ENCODE peak calls at places on chromosomes 11 and 22, in six cellular contexts. One of them, this sample, is unnamed.

GRCh38 chr11:32385998-32386397 is 49.3 kb downstream of the WT1 start:
- DNase-seq in heart right ventricle: no peak
- DNase-seq in OCI-LY7: no peak
- DNase-seq in mesenchymal stem cell: peak
- DNase-seq in adrenal gland: peak
- DNase-seq in neuronal stem cell: peak
- DNase-seq in this sample: no peak

GRCh38 chr11:76041208-76041607 is 165.1 kb downstream of the WNT11 start:
- DNase-seq in heart right ventricle: no peak
- DNase-seq in OCI-LY7: no peak
- DNase-seq in mesenchymal stem cell: no peak
- DNase-seq in adrenal gland: no peak
- DNase-seq in neuronal stem cell: no peak
- DNase-seq in this sample: no peak

GRCh38 chr11:68145120-68145866 is 24.1 kb upstream of the CHKA start:
- DNase-seq in heart right ventricle: no peak
- DNase-seq in OCI-LY7: no peak
- DNase-seq in mesenchymal stem cell: no peak
- DNase-seq in adrenal gland: peak
- DNase-seq in neuronal stem cell: no peak
- DNase-seq in this sample: no peak

GRCh38 chr22:33302049-33302545 is 243.9 kb upstream of the SYN3 start:
- DNase-seq in heart right ventricle: peak
- DNase-seq in OCI-LY7: peak
- DNase-seq in mesenchymal stem cell: peak
- DNase-seq in adrenal gland: peak
- DNase-seq in neuronal stem cell: peak
- DNase-seq in this sample: no peak

GRCh38 chr11:122077459-122077858 is 38.6 kb downstream of the BLID start:
- DNase-seq in heart right ventricle: no peak
- DNase-seq in OCI-LY7: no peak
- DNase-seq in mesenchymal stem cell: no peak
- DNase-seq in adrenal gland: no peak
- DNase-seq in neuronal stem cell: no peak
- DNase-seq in this sample: no peak

GRCh38 chr11:90851196-90851595 is 628.3 kb upstream of the CHORDC1 start:
- DNase-seq in heart right ventricle: no peak
- DNase-seq in OCI-LY7: no peak
- DNase-seq in mesenchymal stem cell: no peak
- DNase-seq in adrenal gland: no peak
- DNase-seq in neuronal stem cell: no peak
- DNase-seq in this sample: no peak

GRCh38 chr22:31603081-31603525 is 58.9 kb downstream of the PISD start:
- DNase-seq in heart right ventricle: no peak
- DNase-seq in OCI-LY7: no peak
- DNase-seq in mesenchymal stem cell: no peak
- DNase-seq in adrenal gland: no peak
- DNase-seq in neuronal stem cell: no peak
- DNase-seq in this sample: no peak

GRCh38 chr11:35289821-35290220 is 129.5 kb downstream of the SLC1A2 start:
- DNase-seq in heart right ventricle: no peak
- DNase-seq in OCI-LY7: no peak
- DNase-seq in mesenchymal stem cell: peak
- DNase-seq in adrenal gland: no peak
- DNase-seq in neuronal stem cell: no peak
- DNase-seq in this sample: no peak

GRCh38 chr11:11569936-11570491 is 51.8 kb downstream of the GALNT18 start:
- DNase-seq in heart right ventricle: peak
- DNase-seq in OCI-LY7: no peak
- DNase-seq in mesenchymal stem cell: no peak
- DNase-seq in adrenal gland: peak
- DNase-seq in neuronal stem cell: no peak
- DNase-seq in this sample: peak

GRCh38 chr22:17562906-17563870 is at the start of gene SLC25A18:
- DNase-seq in heart right ventricle: peak
- DNase-seq in OCI-LY7: no peak
- DNase-seq in mesenchymal stem cell: peak
- DNase-seq in adrenal gland: peak
- DNase-seq in neuronal stem cell: peak
- DNase-seq in this sample: no peak

GRCh38 chr11:84795698-84796097 is 831.4 kb downstream of the DLG2 start:
- DNase-seq in heart right ventricle: no peak
- DNase-seq in OCI-LY7: no peak
- DNase-seq in mesenchymal stem cell: no peak
- DNase-seq in adrenal gland: no peak
- DNase-seq in neuronal stem cell: no peak
- DNase-seq in this sample: no peak

GRCh38 chr11:28535677-28536076 is 427.5 kb downstream of the METTL15 start:
- DNase-seq in heart right ventricle: no peak
- DNase-seq in OCI-LY7: no peak
- DNase-seq in mesenchymal stem cell: no peak
- DNase-seq in adrenal gland: no peak
- DNase-seq in neuronal stem cell: no peak
- DNase-seq in this sample: no peak

GRCh38 chr22:37211075-37211852 is 1.0 kb downstream of the SSTR3 start:
- DNase-seq in heart right ventricle: no peak
- DNase-seq in OCI-LY7: no peak
- DNase-seq in mesenchymal stem cell: no peak
- DNase-seq in adrenal gland: peak
- DNase-seq in neuronal stem cell: no peak
- DNase-seq in this sample: no peak

GRCh38 chr22:18023509-18024275 is 669 bp downstream of the MICAL3 start:
- DNase-seq in heart right ventricle: peak
- DNase-seq in OCI-LY7: peak
- DNase-seq in mesenchymal stem cell: peak
- DNase-seq in adrenal gland: peak
- DNase-seq in neuronal stem cell: peak
- DNase-seq in this sample: no peak

GRCh38 chr11:45105233-45105992 is 41.0 kb upstream of the PRDM11 start:
- DNase-seq in heart right ventricle: peak
- DNase-seq in OCI-LY7: peak
- DNase-seq in mesenchymal stem cell: peak
- DNase-seq in adrenal gland: peak
- DNase-seq in neuronal stem cell: peak
- DNase-seq in this sample: no peak

GRCh38 chr11:86196924-86197323 is 47.6 kb upstream of the EED start:
- DNase-seq in heart right ventricle: no peak
- DNase-seq in OCI-LY7: no peak
- DNase-seq in mesenchymal stem cell: no peak
- DNase-seq in adrenal gland: no peak
- DNase-seq in neuronal stem cell: no peak
- DNase-seq in this sample: no peak

GRCh38 chr11:69691449-69691848 is 12.4 kb downstream of the FGF19 start:
- DNase-seq in heart right ventricle: no peak
- DNase-seq in OCI-LY7: no peak
- DNase-seq in mesenchymal stem cell: no peak
- DNase-seq in adrenal gland: no peak
- DNase-seq in neuronal stem cell: no peak
- DNase-seq in this sample: no peak

GRCh38 chr11:102457865-102458264 is 5.3 kb upstream of the TMEM123 start:
- DNase-seq in heart right ventricle: no peak
- DNase-seq in OCI-LY7: no peak
- DNase-seq in mesenchymal stem cell: no peak
- DNase-seq in adrenal gland: no peak
- DNase-seq in neuronal stem cell: no peak
- DNase-seq in this sample: no peak

GRCh38 chr11:62120001-62120400 is 3.8 kb upstream of the INCENP start:
- DNase-seq in heart right ventricle: no peak
- DNase-seq in OCI-LY7: no peak
- DNase-seq in mesenchymal stem cell: no peak
- DNase-seq in adrenal gland: no peak
- DNase-seq in neuronal stem cell: no peak
- DNase-seq in this sample: no peak

GRCh38 chr11:84056696-84057095 is 770.5 kb upstream of the CCDC90B start:
- DNase-seq in heart right ventricle: no peak
- DNase-seq in OCI-LY7: no peak
- DNase-seq in mesenchymal stem cell: peak
- DNase-seq in adrenal gland: no peak
- DNase-seq in neuronal stem cell: no peak
- DNase-seq in this sample: no peak

GRCh38 chr22:48500481-48501230 is 1327.0 kb downstream of the BRD1 start:
- DNase-seq in heart right ventricle: no peak
- DNase-seq in OCI-LY7: no peak
- DNase-seq in mesenchymal stem cell: no peak
- DNase-seq in adrenal gland: no peak
- DNase-seq in neuronal stem cell: no peak
- DNase-seq in this sample: no peak

GRCh38 chr22:42752912-42753311 is 32.2 kb upstream of the A4GALT start:
- DNase-seq in heart right ventricle: no peak
- DNase-seq in OCI-LY7: no peak
- DNase-seq in mesenchymal stem cell: no peak
- DNase-seq in adrenal gland: no peak
- DNase-seq in neuronal stem cell: no peak
- DNase-seq in this sample: no peak
- H3K27ac ChIP-seq in heart right ventricle: peak
- H3K27ac ChIP-seq in OCI-LY7: no peak
- H3K27ac ChIP-seq in mesenchymal stem cell: no peak
- H3K27ac ChIP-seq in adrenal gland: no peak
- H3K27ac ChIP-seq in neuronal stem cell: no peak
- H3K27ac ChIP-seq in this sample: peak

GRCh38 chr11:114133548-114134329 is 74.2 kb downstream of the ZBTB16 start:
- DNase-seq in heart right ventricle: no peak
- DNase-seq in OCI-LY7: no peak
- DNase-seq in mesenchymal stem cell: no peak
- DNase-seq in adrenal gland: no peak
- DNase-seq in neuronal stem cell: no peak
- DNase-seq in this sample: peak

GRCh38 chr11:114132427-114132826 is 72.9 kb downstream of the ZBTB16 start:
- DNase-seq in heart right ventricle: no peak
- DNase-seq in OCI-LY7: no peak
- DNase-seq in mesenchymal stem cell: no peak
- DNase-seq in adrenal gland: peak
- DNase-seq in neuronal stem cell: no peak
- DNase-seq in this sample: no peak

GRCh38 chr11:114129699-114130659 is 70.5 kb downstream of the ZBTB16 start:
- DNase-seq in heart right ventricle: no peak
- DNase-seq in OCI-LY7: no peak
- DNase-seq in mesenchymal stem cell: no peak
- DNase-seq in adrenal gland: peak
- DNase-seq in neuronal stem cell: no peak
- DNase-seq in this sample: no peak

GRCh38 chr11:114132944-114133394 is 73.5 kb downstream of the ZBTB16 start:
- DNase-seq in heart right ventricle: no peak
- DNase-seq in OCI-LY7: no peak
- DNase-seq in mesenchymal stem cell: no peak
- DNase-seq in adrenal gland: peak
- DNase-seq in neuronal stem cell: no peak
- DNase-seq in this sample: peak

GRCh38 chr11:114131366-114131963 is 72.0 kb downstream of the ZBTB16 start:
- DNase-seq in heart right ventricle: no peak
- DNase-seq in OCI-LY7: no peak
- DNase-seq in mesenchymal stem cell: peak
- DNase-seq in adrenal gland: no peak
- DNase-seq in neuronal stem cell: no peak
- DNase-seq in this sample: no peak
- H3K27ac ChIP-seq in heart right ventricle: no peak
- H3K27ac ChIP-seq in OCI-LY7: no peak
- H3K27ac ChIP-seq in mesenchymal stem cell: no peak
- H3K27ac ChIP-seq in adrenal gland: peak
- H3K27ac ChIP-seq in neuronal stem cell: no peak
- H3K27ac ChIP-seq in this sample: peak

GRCh38 chr11:4098026-4098621 is 3.5 kb downstream of the RRM1 start:
- DNase-seq in heart right ventricle: no peak
- DNase-seq in OCI-LY7: no peak
- DNase-seq in mesenchymal stem cell: no peak
- DNase-seq in adrenal gland: no peak
- DNase-seq in neuronal stem cell: no peak
- DNase-seq in this sample: no peak

GRCh38 chr11:4092031-4092430 is 2.6 kb upstream of the RRM1 start:
- DNase-seq in heart right ventricle: no peak
- DNase-seq in OCI-LY7: no peak
- DNase-seq in mesenchymal stem cell: no peak
- DNase-seq in adrenal gland: no peak
- DNase-seq in neuronal stem cell: no peak
- DNase-seq in this sample: no peak

GRCh38 chr11:4094348-4095291 is at the start of gene RRM1:
- DNase-seq in heart right ventricle: peak
- DNase-seq in OCI-LY7: peak
- DNase-seq in mesenchymal stem cell: peak
- DNase-seq in adrenal gland: peak
- DNase-seq in neuronal stem cell: peak
- DNase-seq in this sample: peak

GRCh38 chr11:4093519-4094347 is 866 bp upstream of the RRM1 start:
- DNase-seq in heart right ventricle: no peak
- DNase-seq in OCI-LY7: no peak
- DNase-seq in mesenchymal stem cell: no peak
- DNase-seq in adrenal gland: no peak
- DNase-seq in neuronal stem cell: no peak
- DNase-seq in this sample: no peak

DNA sequence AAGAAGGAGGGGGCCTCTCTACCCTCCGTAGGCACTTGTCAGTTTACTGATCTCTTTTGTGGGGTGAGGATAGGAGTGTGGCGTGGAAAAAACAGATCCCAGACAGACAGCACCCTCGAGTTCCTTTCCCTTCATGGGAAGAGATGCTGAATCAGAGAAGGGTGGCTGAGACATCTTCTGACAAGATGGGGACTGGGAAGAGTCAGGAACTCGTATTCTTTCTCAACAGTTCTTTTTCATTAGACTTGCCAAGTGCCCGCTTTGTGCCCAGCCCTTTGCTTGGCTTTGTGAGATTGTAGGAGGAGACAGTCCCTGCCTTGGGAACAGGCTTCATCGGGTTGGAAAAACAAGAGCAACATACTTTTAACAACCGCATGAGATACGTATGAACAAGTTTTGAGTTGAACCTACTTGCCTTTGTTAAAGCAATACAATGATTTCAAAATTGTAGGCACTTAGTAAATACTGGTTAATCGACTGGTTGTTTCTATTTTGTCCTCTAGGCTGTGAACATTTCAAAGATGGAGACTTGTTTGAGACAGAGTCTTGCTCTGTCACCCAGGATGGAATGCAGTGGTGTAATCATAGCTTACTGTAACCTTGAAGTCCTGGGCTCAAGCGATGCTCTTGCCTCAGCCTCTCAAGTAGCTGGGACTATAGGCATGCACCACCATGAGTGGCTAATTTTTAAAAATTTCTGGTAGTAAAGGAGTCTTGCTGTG is 1.1 kb downstream of the RRM1 start:
- DNase-seq in heart right ventricle: no peak
- DNase-seq in OCI-LY7: peak
- DNase-seq in mesenchymal stem cell: peak
- DNase-seq in adrenal gland: peak
- DNase-seq in neuronal stem cell: no peak
- DNase-seq in this sample: no peak
- H3K27ac ChIP-seq in heart right ventricle: peak
- H3K27ac ChIP-seq in OCI-LY7: peak
- H3K27ac ChIP-seq in mesenchymal stem cell: no peak
- H3K27ac ChIP-seq in adrenal gland: peak
- H3K27ac ChIP-seq in neuronal stem cell: no peak
- H3K27ac ChIP-seq in this sample: peak

DNA sequence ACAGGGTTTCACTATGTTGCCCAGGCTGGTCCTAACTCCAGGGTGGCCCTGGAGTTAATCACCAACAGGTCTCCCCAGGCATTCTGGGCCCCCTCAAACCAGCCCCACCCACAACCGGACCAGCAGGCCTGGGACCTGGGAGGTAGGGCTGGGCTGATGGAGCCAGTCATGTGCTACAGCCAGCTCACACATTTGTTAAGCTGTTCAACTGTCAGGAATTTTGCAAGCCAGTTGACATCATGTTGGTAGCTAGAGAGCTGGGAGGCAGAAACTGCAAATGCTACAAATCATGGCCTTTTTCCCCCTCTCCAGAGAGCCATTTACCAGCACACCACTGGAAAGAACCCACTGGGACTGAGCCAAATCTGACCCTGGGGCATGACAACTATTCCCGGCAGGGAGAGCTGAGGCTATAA is 6.8 kb downstream of the ARHGAP1 start:
- DNase-seq in heart right ventricle: no peak
- DNase-seq in OCI-LY7: no peak
- DNase-seq in mesenchymal stem cell: peak
- DNase-seq in adrenal gland: no peak
- DNase-seq in neuronal stem cell: no peak
- DNase-seq in this sample: no peak
- H3K27ac ChIP-seq in heart right ventricle: peak
- H3K27ac ChIP-seq in OCI-LY7: no peak
- H3K27ac ChIP-seq in mesenchymal stem cell: peak
- H3K27ac ChIP-seq in adrenal gland: peak
- H3K27ac ChIP-seq in neuronal stem cell: no peak
- H3K27ac ChIP-seq in this sample: peak

This sample was measured in ascending aorta.